ENCODE peak calls at places on chromosomes 2 and 18, in seven cellular contexts. J, R, B, O, X, T and U are unnamed samples.

GRCh38 chr2:71700880-71701397 is 247.6 kb downstream of the DYSF start:
- DNase-seq in B (peak), J (no peak), T (peak), R (peak), X (no peak), O (no peak), U (no peak)

GRCh38 chr2:18412980-18413793 is 147.3 kb downstream of the RDH14 start:
- DNase-seq in J (no peak), T (no peak), O (no peak), B (no peak), X (no peak), R (no peak), U (no peak)

GRCh38 chr18:50644807-50645206 is 84.9 kb downstream of the MAPK4 start:
- DNase-seq in R (no peak), X (no peak), J (no peak), B (no peak), T (peak), O (no peak), U (no peak)

GRCh38 chr2:151159109-151159690 is 102.5 kb downstream of the RBM43 start:
- DNase-seq in J (no peak), T (peak), B (no peak), O (no peak), R (no peak), X (peak), U (no peak)

GRCh38 chr2:29688429-29688828 is 233.0 kb downstream of the ALK start:
- DNase-seq in X (no peak), O (no peak), R (no peak), B (no peak), J (no peak), T (no peak), U (no peak)

GRCh38 chr18:46859855-46860254 is 57.5 kb downstream of the PIAS2 start:
- DNase-seq in R (no peak), J (peak), T (no peak), B (no peak), O (no peak), X (peak), U (no peak)

GRCh38 chr2:9655441-9656269 is 24.9 kb upstream of the YWHAQ start:
- DNase-seq in B (no peak), R (no peak), X (peak), J (peak), O (no peak), T (no peak), U (no peak)

GRCh38 chr18:51191139-51191717 is 6.3 kb downstream of the MEX3C start:
- DNase-seq in X (no peak), O (peak), R (no peak), T (no peak), J (no peak), B (no peak), U (no peak)

GRCh38 chr2:234453216-234453615 is 43.7 kb downstream of the ARL4C start:
- DNase-seq in B (no peak), X (no peak), T (no peak), R (no peak), J (no peak), O (no peak), U (no peak)

GRCh38 chr2:23427976-23428375 is 43.0 kb downstream of the KLHL29 start:
- DNase-seq in O (no peak), X (no peak), B (peak), R (no peak), T (no peak), J (no peak), U (peak)

GRCh38 chr2:136060401-136060940 is 57.5 kb downstream of the CXCR4 start:
- DNase-seq in B (no peak), R (no peak), J (no peak), O (no peak), X (no peak), T (no peak), U (no peak)

GRCh38 chr18:78986018-78986481 is 6.4 kb downstream of the SALL3 start:
- DNase-seq in O (no peak), X (no peak), T (peak), J (no peak), R (peak), B (no peak), U (no peak)

DNA sequence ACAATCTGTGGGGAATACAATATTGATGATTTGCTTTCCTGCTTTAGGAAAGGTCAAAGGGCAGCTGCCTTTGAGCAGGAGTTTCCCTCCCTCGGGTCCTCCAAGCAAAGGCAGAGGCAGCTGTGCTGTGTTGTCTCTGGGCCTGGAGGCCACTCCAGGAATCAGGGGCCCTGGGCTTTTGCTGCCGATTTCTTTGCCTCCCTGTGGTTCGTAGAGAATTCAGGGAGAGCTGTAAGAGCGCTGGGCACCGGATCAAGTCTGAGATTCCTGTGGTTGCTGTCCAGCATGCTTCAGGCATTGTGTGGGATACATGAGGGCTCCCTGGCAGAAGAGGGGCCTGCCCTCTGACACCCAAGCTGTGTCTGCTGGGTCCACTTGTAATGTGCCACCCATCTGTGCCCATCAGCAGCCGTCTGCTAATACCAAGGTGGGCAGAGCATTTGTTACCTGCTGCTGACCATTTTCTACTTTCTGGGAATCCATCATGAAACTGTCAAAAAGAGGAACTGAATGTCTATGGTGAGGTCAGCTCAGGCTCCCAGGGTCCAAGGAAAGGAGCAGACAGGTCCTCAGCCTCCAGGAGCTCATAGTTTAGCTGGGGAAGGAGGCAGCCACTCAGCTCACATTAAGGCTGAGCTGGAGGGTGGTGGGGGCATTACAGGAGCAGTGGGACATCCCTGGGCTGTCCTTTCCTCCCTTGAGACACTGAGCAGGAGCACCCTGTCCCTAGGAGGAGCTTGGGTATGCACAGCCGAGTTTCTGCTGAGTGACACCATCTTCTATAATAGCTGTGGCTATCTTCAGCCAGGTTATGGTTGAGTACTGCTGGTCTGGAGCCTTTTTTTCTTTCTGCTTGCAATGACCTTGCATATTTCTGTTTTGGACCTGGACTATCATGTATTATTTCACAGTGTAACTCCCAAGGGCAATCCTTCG is 68.5 kb downstream of the CTIF start:
- DNase-seq in X (peak), T (peak), O (no peak), J (no peak), R (no peak), B (no peak), U (peak)
- TF ChIP-seq CTCF in X (no peak), T (no peak), O (no peak), J (no peak), R (no peak), B (no peak), U (no peak)

GRCh38 chr18:7259482-7259881 is 28.6 kb downstream of the LRRC30 start:
- DNase-seq in B (no peak), T (no peak), J (no peak), R (no peak), X (no peak), O (no peak), U (no peak)
- TF ChIP-seq CTCF in B (no peak), T (no peak), J (no peak), R (no peak), X (no peak), O (no peak), U (no peak)

DNA sequence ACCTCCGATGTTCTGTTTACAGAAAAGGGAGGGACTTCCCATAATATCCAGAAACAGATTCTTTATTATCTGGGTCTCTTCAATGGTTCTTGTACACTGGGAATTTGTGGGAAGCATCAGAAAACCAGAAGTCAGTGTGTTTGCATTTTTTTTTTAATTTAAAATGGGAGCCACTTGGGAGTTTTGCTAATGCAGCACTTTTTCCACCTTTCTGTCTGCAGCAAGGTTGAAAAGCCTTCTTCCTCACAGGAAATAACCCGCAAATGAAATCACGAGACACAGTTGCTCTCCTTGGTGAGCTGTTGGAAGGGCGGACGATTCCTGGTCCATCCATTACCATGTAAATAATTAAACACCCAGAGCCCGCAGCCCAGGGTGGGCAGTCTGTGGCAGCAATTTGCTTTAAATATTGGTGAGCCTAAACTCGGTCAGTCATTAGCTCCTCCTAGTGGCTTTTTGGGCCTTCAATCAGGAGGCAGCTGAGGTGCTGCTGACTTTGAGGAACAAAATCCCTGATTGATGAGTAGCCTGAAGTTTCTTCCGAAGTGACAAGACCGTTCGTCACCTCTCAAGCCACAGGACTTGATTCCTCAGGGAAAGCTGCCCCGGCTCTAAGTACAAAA is 471.5 kb downstream of the EPHA4 start:
- DNase-seq in T (peak), R (no peak), J (no peak), X (peak), O (no peak), B (no peak), U (no peak)
- TF ChIP-seq CTCF in T (peak), R (no peak), J (no peak), X (peak), O (no peak), B (no peak), U (peak)

GRCh38 chr18:67265464-67266245 is 250.9 kb downstream of the DSEL start:
- DNase-seq in J (no peak), R (no peak), T (no peak), X (peak), O (no peak), B (no peak), U (no peak)

GRCh38 chr18:67266246-67266570 is 250.3 kb downstream of the DSEL start:
- DNase-seq in T (no peak), R (no peak), X (no peak), O (no peak), J (no peak), B (no peak), U (no peak)

GRCh38 chr18:67269206-67269605 is 247.3 kb downstream of the DSEL start:
- DNase-seq in T (no peak), X (no peak), O (no peak), J (no peak), R (no peak), B (no peak), U (no peak)

GRCh38 chr18:67268530-67268929 is 248.0 kb downstream of the DSEL start:
- DNase-seq in B (no peak), R (no peak), X (no peak), T (no peak), J (no peak), O (no peak), U (no peak)

DNA sequence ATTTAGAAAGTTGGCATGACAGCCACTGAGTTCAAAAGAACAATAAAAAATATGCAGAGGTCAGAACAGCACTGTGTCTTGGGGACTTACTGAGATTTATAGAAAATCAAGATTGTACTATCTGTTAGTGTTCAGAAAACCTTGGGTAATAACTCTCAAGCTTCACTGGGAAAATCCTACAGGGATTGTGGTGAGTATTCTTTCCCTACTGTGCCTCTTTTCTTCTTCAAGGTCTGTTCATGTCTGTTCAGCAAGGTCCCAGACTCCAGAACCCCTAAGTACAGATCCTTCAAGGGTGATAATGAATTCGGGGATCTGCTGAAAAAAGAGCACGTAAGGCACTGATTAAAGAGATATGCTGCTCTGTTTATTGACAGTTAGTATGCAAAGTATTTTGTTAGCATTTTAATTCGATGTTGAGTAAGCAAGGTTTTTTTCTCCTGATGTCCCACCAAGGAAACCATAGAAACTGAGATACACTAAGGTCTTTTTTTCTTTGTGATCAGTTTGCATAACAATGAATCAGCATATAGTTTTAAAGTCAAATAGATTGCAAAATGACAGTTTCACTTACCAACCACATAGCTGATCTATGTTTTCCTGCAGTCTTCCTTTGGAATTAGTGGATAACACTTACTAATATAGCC is 249.8 kb downstream of the DSEL start:
- DNase-seq in T (no peak), O (no peak), R (no peak), B (no peak), J (no peak), X (peak), U (no peak)
- TF ChIP-seq CTCF in T (no peak), O (no peak), R (no peak), B (no peak), J (no peak), X (no peak), U (no peak)

GRCh38 chr2:174142290-174142689 is 106.0 kb downstream of the OLA1 start:
- DNase-seq in R (no peak), T (no peak), B (no peak), J (no peak), X (no peak), O (no peak), U (no peak)

DNA sequence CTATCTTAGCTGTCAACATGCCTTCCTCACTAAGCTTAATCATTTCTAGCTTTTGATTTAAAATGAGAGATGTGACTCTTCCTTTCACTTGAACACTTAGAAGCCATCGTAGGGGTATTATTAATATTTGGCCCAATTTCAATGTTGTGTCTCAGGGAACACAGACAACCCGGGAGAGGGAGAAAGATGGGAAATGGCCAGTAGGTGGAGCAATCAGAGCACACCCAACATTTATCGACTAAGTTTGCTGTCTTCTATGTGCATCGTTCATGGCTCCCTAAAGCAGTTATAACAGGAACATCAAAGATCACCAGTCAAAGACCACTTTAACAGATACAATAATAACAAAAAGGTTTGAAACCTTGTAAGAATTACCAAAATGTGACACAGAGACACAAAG is 110.2 kb downstream of the OLA1 start:
- DNase-seq in O (no peak), T (no peak), J (no peak), X (peak), R (no peak), B (no peak), U (no peak)
- TF ChIP-seq CTCF in O (peak), T (peak), J (peak), X (peak), R (no peak), B (peak), U (no peak)

GRCh38 chr2:46298522-46299351 is 1.5 kb downstream of the EPAS1 start:
- DNase-seq in J (no peak), R (no peak), O (peak), T (peak), B (peak), X (peak), U (peak)
- TF ChIP-seq CTCF in J (no peak), R (peak), O (peak), T (no peak), B (peak), X (peak), U (peak)

GRCh38 chr2:219578811-219579210 is 6.7 kb downstream of the INHA start:
- DNase-seq in X (peak), O (no peak), B (no peak), R (no peak), T (no peak), J (no peak), U (no peak)

GRCh38 chr2:219575566-219576504 is 3.7 kb downstream of the INHA start:
- DNase-seq in X (no peak), O (no peak), J (no peak), R (no peak), B (no peak), T (no peak), U (no peak)

GRCh38 chr2:219574509-219575311 is 2.6 kb downstream of the INHA start:
- DNase-seq in X (no peak), O (no peak), J (no peak), R (no peak), T (no peak), B (no peak), U (no peak)

GRCh38 chr2:219573166-219573565 is 1.1 kb downstream of the INHA start:
- DNase-seq in B (no peak), X (no peak), J (no peak), R (no peak), O (no peak), T (no peak), U (no peak)

DNA sequence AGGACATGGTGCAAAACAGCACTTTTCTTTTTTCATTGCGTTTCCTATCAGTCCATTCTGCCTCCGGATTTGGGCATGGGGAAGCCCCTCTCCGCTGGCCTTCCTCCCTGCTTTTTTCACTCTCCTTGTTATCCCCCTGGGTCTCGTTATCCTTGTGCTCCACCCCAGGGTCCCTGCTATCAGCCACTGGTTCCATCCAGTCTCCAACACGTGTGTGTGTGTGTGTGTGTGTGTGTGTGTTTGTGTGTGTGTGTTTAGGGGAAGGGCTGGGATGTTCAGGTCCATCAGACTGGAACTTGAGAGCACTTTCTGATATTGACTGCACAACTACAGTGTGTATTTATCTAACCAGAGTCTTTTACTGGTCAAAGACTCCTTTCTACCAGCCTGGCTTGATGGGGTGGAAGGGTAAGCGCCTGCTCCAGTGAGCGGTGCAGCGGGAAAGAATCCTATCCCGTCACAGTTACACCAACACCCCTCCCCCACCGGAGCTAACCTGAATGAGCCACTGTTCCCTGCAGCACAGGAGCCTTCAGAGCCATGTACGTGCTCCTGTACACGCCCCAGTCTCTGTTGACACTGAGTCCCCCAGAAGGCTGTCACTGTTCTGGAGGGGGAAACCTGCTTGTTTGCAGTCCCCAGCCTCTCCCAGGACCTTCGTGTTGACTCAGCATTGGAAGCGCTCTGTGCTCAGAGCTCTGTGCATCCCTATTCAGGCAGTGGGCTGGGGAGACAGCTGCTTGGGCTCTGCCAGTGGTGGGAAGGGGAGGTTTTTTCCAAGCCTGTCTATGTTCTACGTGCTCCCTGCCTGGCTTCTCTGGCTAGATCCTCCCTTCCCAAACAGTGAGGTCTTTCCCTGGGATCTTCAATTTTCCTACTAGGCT is 4.6 kb downstream of the INHA start:
- DNase-seq in O (no peak), J (no peak), X (no peak), R (no peak), B (no peak), T (peak), U (no peak)
- TF ChIP-seq CTCF in O (no peak), J (no peak), X (no peak), R (no peak), B (no peak), T (no peak), U (no peak)

DNA sequence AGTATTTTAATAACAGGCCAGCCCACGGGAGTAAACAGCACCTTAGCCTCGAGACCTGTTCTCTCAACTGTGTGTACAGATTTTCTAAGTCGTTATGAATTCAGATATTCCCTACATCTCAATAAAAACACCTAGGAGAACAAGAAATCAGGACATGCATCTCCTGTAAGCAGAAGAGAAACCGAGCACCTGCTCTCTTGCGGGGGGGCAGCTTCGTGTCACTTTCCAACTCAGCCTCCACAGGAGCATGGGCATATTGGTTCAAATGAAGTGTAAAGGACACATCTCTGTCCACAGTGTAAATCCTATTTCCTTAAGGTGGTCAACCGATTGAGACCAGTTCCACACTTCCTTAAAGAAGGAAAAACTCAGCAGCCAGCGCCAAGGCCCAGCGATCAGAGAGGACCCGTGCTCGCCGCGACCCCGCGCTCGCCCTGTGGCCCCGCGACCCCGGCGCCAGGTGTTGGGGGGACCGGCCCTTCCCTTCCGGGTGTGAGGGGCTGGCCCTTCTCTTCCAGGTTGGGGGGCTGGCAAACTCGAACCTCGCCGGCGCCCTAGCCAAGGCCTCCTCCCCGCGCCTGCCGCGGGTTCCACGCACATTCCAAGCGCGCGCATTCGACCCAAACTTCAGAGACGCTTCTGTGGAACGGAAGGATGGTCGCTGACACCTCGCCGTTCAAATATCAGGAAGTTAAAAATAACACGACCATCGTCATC is 652 bp downstream of the SH3YL1 start:
- DNase-seq in J (no peak), T (no peak), O (no peak), B (no peak), R (peak), X (no peak), U (no peak)
- TF ChIP-seq CTCF in J (no peak), T (no peak), O (no peak), B (no peak), R (no peak), X (no peak), U (no peak)